ENCODE peak calls at places on chromosomes 7 and 10, in four cellular contexts. L, E, R and H are unnamed samples.
A peak's percentile ranks its signal among the peaks of the same experiment; 100 is the strongest.

GRCh38 chr7:4239991-4240812 is 441.9 kb upstream of the FOXK1 start:
- DNase-seq in R (peak; percentile 73), E (no peak), L (no peak), H (no peak)

GRCh38 chr10:30565449-30565848 is 64.1 kb downstream of the LYZL2 start:
- DNase-seq in R (no peak), E (peak; percentile 26), L (no peak), H (no peak)

GRCh38 chr10:132788180-132788830 is 2.4 kb upstream of the NKX6-2 start:
- DNase-seq in R (no peak), E (no peak), L (no peak), H (peak; percentile 63)

GRCh38 chr10:112346774-112347173 is 27.1 kb upstream of the ACSL5 start:
- DNase-seq in R (no peak), E (no peak), L (no peak), H (no peak)

GRCh38 chr7:80467069-80467468 is 44.8 kb downstream of the GNAT3 start:
- DNase-seq in L (no peak), E (no peak), R (no peak), H (no peak)

GRCh38 chr7:66739477-66739876 is 1.1 kb upstream of the RABGEF1 start:
- DNase-seq in L (no peak), E (no peak), R (no peak), H (no peak)

GRCh38 chr10:86523348-86523747 is 1.8 kb upstream of the WAPL start:
- DNase-seq in L (no peak), E (peak; percentile 43), R (peak; percentile 21), H (no peak)

GRCh38 chr7:148042935-148043334 is 547.6 kb upstream of the C7orf33 start:
- DNase-seq in R (no peak), E (no peak), L (no peak), H (no peak)

GRCh38 chr10:34213193-34213804 is 601.8 kb downstream of the PARD3 start:
- DNase-seq in R (peak; percentile 98), L (no peak), E (no peak), H (no peak)

GRCh38 chr7:158973440-158973839 is 117.1 kb downstream of the DYNC2I1 start:
- DNase-seq in E (peak; percentile 76), L (peak; percentile 3), R (no peak), H (peak; percentile 72)

GRCh38 chr7:25940086-25940906 is 211.7 kb upstream of the NFE2L3 start:
- DNase-seq in R (no peak), L (no peak), E (peak; percentile 52), H (no peak)

GRCh38 chr10:82409671-82410070 is 534.7 kb downstream of the NRG3 start:
- DNase-seq in L (no peak), R (no peak), E (no peak), H (no peak)

GRCh38 chr7:96388166-96388565 is 66.3 kb upstream of the SLC25A13 start:
- DNase-seq in L (no peak), E (no peak), R (no peak), H (no peak)

DNA sequence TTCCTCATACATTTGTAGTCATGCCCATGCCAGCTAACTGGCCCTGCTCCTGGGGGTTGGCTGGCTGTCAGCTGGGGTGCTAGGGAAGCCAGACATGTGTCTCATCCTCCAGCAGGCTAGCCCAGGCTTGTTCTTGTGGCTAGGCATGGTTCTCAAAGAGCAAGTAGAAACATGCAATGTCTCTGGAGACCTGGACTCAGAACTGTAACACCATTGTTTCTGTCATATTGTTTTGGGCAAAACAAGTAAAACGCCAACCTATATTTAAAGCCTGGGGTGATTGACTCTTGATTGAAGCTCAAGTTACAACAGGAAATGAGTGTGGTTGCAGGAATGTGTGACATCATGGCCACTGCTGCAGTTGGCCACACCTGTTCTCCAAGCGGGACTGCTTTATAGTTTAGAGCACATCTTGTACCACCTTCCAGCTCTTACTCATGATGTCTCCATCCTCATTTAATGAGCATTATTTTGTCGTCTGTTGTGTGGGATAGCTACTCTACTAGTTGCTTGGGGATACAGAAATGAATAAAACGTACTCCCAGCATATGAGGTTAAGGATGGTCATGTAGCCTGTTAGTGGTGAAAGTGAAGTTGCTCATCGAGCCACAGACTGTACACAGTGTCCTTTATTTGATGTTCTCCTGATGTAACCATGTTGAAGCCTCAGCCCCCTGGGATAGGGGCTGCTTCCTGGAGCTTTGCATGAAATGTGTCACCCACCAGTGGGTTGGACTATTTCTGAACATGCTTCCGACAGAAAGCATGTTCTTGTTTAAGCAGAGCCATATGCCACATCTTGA is 168.4 kb downstream of the SORCS3 start:
- DNase-seq in L (no peak), R (peak; percentile 4), E (no peak), H (no peak)
- TF ChIP-seq ESRRA in L (no peak), R (no peak), E (no peak), H (no peak)

DNA sequence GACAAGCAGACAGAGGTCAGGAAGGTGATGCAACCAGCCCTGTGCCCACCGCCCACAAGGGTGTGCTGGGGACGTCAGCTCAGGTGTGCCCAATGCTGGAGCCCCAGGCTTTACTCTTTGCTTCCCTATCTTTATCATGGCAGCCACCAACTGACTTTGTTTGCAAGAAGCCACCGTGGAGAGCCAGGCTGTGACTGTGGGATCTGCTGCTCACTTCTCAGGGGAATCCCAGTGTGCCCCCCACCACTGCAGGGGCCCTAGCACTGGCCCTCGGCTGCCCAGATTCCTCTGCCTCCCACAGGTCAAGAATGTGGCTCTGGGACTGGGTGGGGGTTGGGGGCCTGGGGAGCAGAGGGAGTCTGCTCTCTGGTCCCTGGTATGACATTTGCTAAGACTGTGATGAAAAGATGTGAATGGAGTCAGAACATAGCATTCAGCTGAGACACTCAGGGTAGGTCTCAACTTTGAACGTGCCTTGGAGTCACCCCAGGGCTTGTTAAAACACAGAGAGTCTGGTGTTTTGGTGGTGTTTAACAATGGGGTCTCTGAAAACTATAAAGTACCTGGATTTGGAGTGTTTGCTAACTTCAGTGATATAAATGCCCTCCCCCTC is 47.3 kb downstream of the ARHGAP22 start:
- DNase-seq in R (no peak), E (no peak), L (no peak), H (no peak)
- TF ChIP-seq TCF7 in R (no peak), E (no peak), L (no peak), H (no peak)

DNA sequence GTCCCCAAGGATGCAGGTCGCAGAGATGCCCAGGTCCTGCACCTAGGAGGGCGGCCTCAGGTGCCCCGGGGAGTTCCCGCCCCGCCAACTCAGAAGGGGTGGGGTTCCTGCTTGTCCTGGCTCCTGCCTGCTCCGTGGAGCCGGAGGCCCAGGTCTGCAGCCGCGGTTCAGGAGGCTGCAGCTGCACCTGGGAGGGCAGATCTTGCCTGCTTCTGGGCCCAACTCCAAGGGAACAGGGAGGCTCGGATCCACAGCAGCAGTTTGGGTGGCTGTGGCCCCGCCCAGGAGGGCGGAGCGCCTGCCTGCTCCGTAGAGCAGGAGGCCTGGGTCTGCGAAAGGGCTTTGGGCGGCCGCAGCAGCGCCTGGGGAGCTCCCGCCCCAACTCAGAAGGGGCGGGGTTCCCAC is 108.2 kb upstream of the EGR2 start:
- DNase-seq in L (no peak), R (no peak), E (peak; percentile 19), H (peak; percentile 84)
- TF ChIP-seq ESRRA in L (no peak), R (no peak), E (no peak), H (no peak)

DNA sequence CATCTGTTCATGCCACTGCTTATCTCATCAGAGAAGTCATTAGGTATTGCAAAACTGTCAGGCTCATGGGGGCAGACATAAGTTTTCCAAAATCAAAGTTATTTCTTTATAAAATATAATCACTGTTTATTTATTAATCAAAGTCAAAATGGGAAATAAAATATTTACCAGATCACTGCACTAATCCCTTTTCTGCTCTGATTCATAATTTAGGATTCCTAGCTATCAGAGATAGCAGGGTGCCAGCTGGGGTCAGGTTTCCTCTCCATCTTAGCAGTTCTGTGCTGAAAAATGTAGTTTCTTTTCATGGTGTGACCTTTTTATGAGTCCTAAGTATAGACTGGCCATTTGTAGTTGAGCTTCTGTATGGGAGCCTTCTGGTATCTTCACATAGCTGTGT is 117.7 kb upstream of the LANCL2 start:
- DNase-seq in R (no peak), E (no peak), L (no peak), H (no peak)
- TF ChIP-seq TCF7 in R (no peak), E (no peak), L (no peak), H (no peak)